ENCODE peak calls at places on chromosome 20, in nine cellular contexts. M is left lung, A is GM23248, S is neuronal stem cell, W is suprapubic skin, R is astrocyte of the spinal cord, T is tibial nerve, Q is bronchial epithelial cell, E is HL-60. C is an unnamed sample.

GRCh38 chr20:47196091-47197081 is 160.1 kb downstream of the ZMYND8 start:
- DNase-seq in M (peak; percentile 94), A (peak; percentile 81), S (peak; percentile 69), W (peak; percentile 85), R (peak; percentile 63), T (peak; percentile 47), Q (peak; percentile 38), E (peak; percentile 44), C (peak; percentile 49)

GRCh38 chr20:16216227-16217210 is 356.7 kb downstream of the KIF16B start:
- DNase-seq in M (no peak), A (no peak), S (no peak), W (no peak), R (peak; percentile 34), T (no peak), Q (no peak), E (no peak), C (no peak)

GRCh38 chr20:17534077-17534476 is 2.9 kb upstream of the BFSP1 start:
- DNase-seq in M (no peak), A (no peak), S (no peak), W (no peak), R (no peak), T (no peak), Q (no peak), E (no peak), C (no peak)

GRCh38 chr20:24970743-24971142 is 21.7 kb downstream of the CST7 start:
- DNase-seq in M (no peak), A (no peak), S (no peak), W (peak; percentile 32), R (no peak), T (no peak), Q (no peak), E (no peak), C (no peak)

GRCh38 chr20:16922834-16923233 is 174.7 kb downstream of the OTOR start:
- DNase-seq in M (no peak), A (peak; percentile 90), S (no peak), W (no peak), R (peak; percentile 78), T (no peak), Q (peak; percentile 85), E (no peak), C (no peak)

GRCh38 chr20:62200491-62201172 is 17.8 kb downstream of the MTG2 start:
- DNase-seq in M (peak; percentile 58), A (no peak), S (no peak), W (no peak), R (no peak), T (no peak), Q (no peak), E (no peak), C (no peak)

GRCh38 chr20:49699200-49699992 is 14.3 kb downstream of the B4GALT5 start:
- DNase-seq in M (no peak), A (peak; percentile 73), S (no peak), W (no peak), R (no peak), T (no peak), Q (peak; percentile 94), E (peak; percentile 28), C (no peak)

GRCh38 chr20:22248052-22248667 is 336.2 kb downstream of the FOXA2 start:
- DNase-seq in M (no peak), A (peak; percentile 43), S (peak; percentile 29), W (no peak), R (peak; percentile 3), T (no peak), Q (peak; percentile 4), E (no peak), C (no peak)

GRCh38 chr20:20363449-20364015 is 4.4 kb upstream of the INSM1 start:
- DNase-seq in M (peak; percentile 67), A (no peak), S (no peak), W (no peak), R (no peak), T (no peak), Q (no peak), E (no peak), C (no peak)
- H3K4me3 ChIP-seq in M (no peak overlapping the region), A (no peak overlapping the region), S (no peak overlapping the region), W (peak overlapping the region; percentile 29), R (no peak overlapping the region), T (peak overlapping the region; percentile 16), Q (no peak overlapping the region), E (no peak overlapping the region), C (no peak overlapping the region)

GRCh38 chr20:44738779-44739477 is 6.7 kb upstream of the KCNK15 start:
- DNase-seq in M (no peak), A (peak; percentile 85), S (peak; percentile 55), W (no peak), R (peak; percentile 56), T (no peak), Q (peak; percentile 83), E (peak; percentile 56), C (peak; percentile 82)

GRCh38 chr20:44734938-44735337 is 10.7 kb upstream of the KCNK15 start:
- DNase-seq in M (no peak), A (peak; percentile 90), S (no peak), W (no peak), R (no peak), T (no peak), Q (peak; percentile 59), E (no peak), C (no peak)

GRCh38 chr20:44737116-44737515 is 8.5 kb upstream of the KCNK15 start:
- DNase-seq in M (no peak), A (no peak), S (no peak), W (no peak), R (no peak), T (no peak), Q (no peak), E (no peak), C (no peak)

GRCh38 chr20:44735816-44736169 is 9.9 kb upstream of the KCNK15 start:
- DNase-seq in M (no peak), A (no peak), S (no peak), W (no peak), R (no peak), T (no peak), Q (no peak), E (no peak), C (no peak)

GRCh38 chr20:44736170-44737021 is 9.3 kb upstream of the KCNK15 start:
- DNase-seq in M (no peak), A (peak; percentile 88), S (peak; percentile 61), W (no peak), R (peak; percentile 78), T (no peak), Q (peak; percentile 73), E (peak; percentile 92), C (peak; percentile 83)
- H3K4me3 ChIP-seq in M (no peak overlapping the region), A (no peak overlapping the region), S (no peak overlapping the region), W (no peak overlapping the region), R (no peak overlapping the region), T (no peak overlapping the region), Q (no peak overlapping the region), E (no peak overlapping the region), C (peak overlapping the region; percentile 44)

DNA sequence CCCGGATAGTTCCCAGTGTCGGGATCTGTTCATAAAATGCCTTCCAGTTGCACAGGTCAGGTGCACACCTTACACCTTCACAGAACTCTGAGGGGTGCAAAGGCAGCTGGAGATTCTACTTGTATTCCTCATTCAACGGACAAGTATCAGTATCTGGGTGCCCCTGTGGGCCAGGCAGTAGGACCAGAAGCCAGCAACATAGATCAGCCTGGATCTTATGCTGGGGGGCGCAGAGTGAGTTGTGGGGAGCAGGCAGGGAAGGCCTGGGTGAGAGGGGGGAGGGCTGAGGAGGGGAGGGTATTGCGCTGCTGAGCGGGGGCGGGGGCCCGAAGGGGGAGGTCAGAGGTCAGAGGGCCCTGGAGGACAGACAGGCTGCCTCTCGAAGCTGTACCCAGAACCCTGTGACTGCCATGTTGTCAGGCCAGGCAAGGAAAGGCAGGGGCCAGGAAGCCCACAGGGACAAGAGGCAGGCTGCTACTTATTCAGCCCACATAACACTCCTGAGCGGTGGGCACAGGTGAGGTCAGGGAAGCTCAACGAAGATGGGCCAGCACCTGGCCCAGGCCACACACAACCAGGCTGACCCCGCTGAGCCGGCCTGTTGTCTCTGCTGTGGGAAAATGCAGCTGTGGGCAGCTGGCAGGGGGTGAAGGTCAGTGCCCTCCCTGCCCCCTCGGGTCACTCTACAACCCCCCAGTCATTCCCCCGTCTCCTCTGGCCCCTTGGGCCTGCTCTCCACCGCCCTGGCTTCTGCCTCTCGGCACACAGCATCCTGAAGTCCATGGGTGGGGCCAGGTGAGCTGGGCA is 1.1 kb downstream of the OPRL1 start:
- DNase-seq in M (peak; percentile 75), A (no peak), S (no peak), W (no peak), R (no peak), T (no peak), Q (no peak), E (no peak), C (no peak)
- H3K4me3 ChIP-seq in M (peak overlapping the region; percentile 92), A (peak overlapping the region; percentile 60), S (no peak overlapping the region), W (peak overlapping the region; percentile 81), R (no peak overlapping the region), T (peak overlapping the region; percentile 81), Q (no peak overlapping the region), E (peak overlapping the region; percentile 74), C (no peak overlapping the region)

DNA sequence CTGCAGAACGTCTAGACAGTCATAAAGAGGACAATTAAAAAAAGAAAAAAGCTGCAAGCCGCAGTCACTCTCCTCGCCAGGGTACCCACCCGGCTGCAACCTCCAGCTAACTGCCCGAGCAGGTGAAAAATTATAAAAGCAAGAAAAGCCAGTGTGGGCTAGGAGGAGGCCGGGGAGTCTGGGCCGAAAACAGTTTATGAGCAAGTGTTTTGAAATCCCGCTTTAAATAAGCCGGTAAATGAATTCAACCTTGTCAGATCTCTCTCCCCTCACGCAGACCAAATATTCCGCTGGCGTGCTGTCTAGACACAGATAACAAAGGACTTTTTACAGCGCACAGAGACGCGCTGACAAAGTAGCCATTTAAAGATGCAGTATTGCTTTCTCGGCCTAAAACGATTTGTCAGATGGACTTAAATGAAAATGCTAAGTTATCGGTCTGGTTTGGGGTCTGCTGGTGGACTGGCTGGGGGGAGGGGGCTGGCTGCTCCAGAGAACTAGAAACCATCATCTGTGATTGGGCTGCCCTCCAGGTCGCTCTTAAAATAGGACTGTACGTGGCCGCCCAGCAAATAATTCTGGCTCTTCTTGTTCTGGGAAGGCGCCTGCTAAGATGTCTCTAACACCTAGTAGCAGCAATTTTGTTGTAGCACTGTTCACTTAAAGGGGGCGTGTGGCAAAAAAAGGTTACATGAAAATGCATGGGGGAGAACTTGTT is 24.5 kb downstream of the PMEPA1 start:
- DNase-seq in M (no peak), A (no peak), S (no peak), W (no peak), R (peak; percentile 41), T (no peak), Q (no peak), E (no peak), C (no peak)
- H3K4me3 ChIP-seq in M (no peak overlapping the region), A (no peak overlapping the region), S (no peak overlapping the region), W (no peak overlapping the region), R (no peak overlapping the region), T (no peak overlapping the region), Q (no peak overlapping the region), E (no peak overlapping the region), C (peak overlapping the region; percentile 9)

DNA sequence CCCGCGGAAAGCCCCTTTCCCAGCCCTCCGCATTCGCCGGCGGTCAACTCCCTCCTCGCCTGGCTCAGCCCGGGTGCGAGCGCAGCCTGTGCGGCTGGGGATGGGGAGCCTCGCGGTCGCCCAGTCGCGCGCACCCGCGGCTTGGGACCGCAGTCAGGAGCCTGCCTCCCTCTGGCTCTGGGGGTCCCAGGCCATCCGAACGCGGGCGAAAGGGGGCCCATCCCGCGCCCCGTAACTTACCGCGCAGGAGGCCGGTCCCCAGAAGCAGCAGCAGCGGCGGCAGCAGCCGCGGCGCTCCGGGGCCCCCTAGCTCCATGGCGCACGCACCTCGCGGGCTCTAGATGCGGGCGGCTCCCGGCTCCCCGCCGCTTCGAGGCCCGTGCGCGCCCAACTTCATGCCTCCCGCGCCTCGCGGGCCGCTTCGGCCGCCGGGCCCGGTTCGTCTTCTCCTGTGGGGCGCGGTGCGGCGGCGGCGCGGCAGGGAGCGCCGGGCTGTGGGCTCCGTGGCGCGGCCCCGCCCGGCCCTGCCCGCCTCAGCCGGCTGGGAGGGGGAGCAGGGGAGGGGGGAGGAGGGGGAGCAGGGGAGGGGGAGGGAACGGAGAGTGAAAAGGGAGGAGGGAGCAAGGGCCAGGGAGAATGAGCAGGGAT is at the start of gene CHRNA4:
- DNase-seq in M (peak; percentile 58), A (peak; percentile 24), S (no peak), W (no peak), R (no peak), T (no peak), Q (no peak), E (no peak), C (no peak)
- H3K4me3 ChIP-seq in M (no peak within 1 kb of the TSS), A (no peak within 1 kb of the TSS), S (peak within 1 kb of the TSS; percentile 75), W (peak within 1 kb of the TSS; percentile 24), R (no peak within 1 kb of the TSS), T (peak within 1 kb of the TSS; percentile 12), Q (no peak within 1 kb of the TSS), E (no peak within 1 kb of the TSS), C (no peak within 1 kb of the TSS)

C was measured in Jurkat, Clone E6-1.